ENCODE peak calls at places on chromosomes 12 and 14, in nine cellular contexts. R is AG04450, L is kidney, I is HCT116, H is HepG2, G is OCI-LY7, A is colonic mucosa, M is left ventricle myocardium inferior, Q is neural progenitor cell. O is an unnamed sample.

GRCh38 chr12:98709022-98709421 is 63.9 kb downstream of the APAF1 start:
- DNase-seq in R (no peak), L (no peak), I (no peak), H (no peak), G (no peak), A (no peak), M (no peak), Q (no peak), O (no peak)

GRCh38 chr12:56635539-56636117 is 5.5 kb upstream of the BAZ2A start:
- DNase-seq in R (no peak), L (no peak), I (no peak), H (no peak), G (peak), A (no peak), M (no peak), Q (peak), O (no peak)

GRCh38 chr14:22555573-22556011 is 33.4 kb downstream of the DAD1 start:
- DNase-seq in R (no peak), L (no peak), I (no peak), H (no peak), G (peak), A (no peak), M (no peak), Q (no peak), O (no peak)

GRCh38 chr12:64018524-64018923 is 174.0 kb downstream of the SRGAP1 start:
- DNase-seq in R (no peak), L (no peak), I (no peak), H (no peak), G (no peak), A (no peak), M (no peak), Q (no peak), O (no peak)

GRCh38 chr14:59438148-59438766 is 26.9 kb downstream of the GPR135 start:
- DNase-seq in R (no peak), L (no peak), I (no peak), H (no peak), G (no peak), A (no peak), M (no peak), Q (no peak), O (no peak)

GRCh38 chr14:81363746-81364400 is 36.3 kb downstream of the STON2 start:
- DNase-seq in R (no peak), L (no peak), I (no peak), H (no peak), G (peak), A (no peak), M (no peak), Q (no peak), O (peak)

GRCh38 chr12:54622463-54623183 is 12.1 kb downstream of the LACRT start:
- DNase-seq in R (no peak), L (no peak), I (no peak), H (no peak), G (no peak), A (no peak), M (no peak), Q (no peak), O (no peak)

GRCh38 chr12:121849211-121849610 is 9.4 kb downstream of the HPD start:
- DNase-seq in R (no peak), L (no peak), I (no peak), H (no peak), G (no peak), A (no peak), M (no peak), Q (no peak), O (no peak)

GRCh38 chr12:66130267-66131066 is at the start of gene LLPH:
- DNase-seq in R (peak), L (peak), I (peak), H (peak), G (peak), A (peak), M (peak), Q (peak), O (peak)

GRCh38 chr14:105118646-105119409 is 49.7 kb downstream of the JAG2 start:
- DNase-seq in R (no peak), L (no peak), I (no peak), H (no peak), G (no peak), A (no peak), M (no peak), Q (no peak), O (no peak)

GRCh38 chr14:60485057-60485599 is 735 bp downstream of the C14orf39 start:
- DNase-seq in R (no peak), L (no peak), I (no peak), H (no peak), G (no peak), A (no peak), M (no peak), Q (peak), O (no peak)

GRCh38 chr12:219891-220352 is 6.0 kb upstream of the SLC6A12 start:
- DNase-seq in R (no peak), L (peak), I (peak), H (peak), G (peak), A (peak), M (peak), Q (peak), O (no peak)

GRCh38 chr14:76958975-76959710 is 69.4 kb downstream of the IRF2BPL start:
- DNase-seq in R (no peak), L (peak), I (peak), H (peak), G (no peak), A (no peak), M (no peak), Q (no peak), O (no peak)

GRCh38 chr14:27075503-27075902 is 477.7 kb upstream of the NOVA1 start:
- DNase-seq in R (no peak), L (no peak), I (no peak), H (no peak), G (no peak), A (no peak), M (no peak), Q (no peak), O (no peak)

GRCh38 chr14:36344211-36344610 is 23.8 kb upstream of the MBIP start:
- DNase-seq in R (no peak), L (no peak), I (no peak), H (no peak), G (no peak), A (no peak), M (no peak), Q (no peak), O (no peak)

GRCh38 chr12:12786716-12787601 is 1.5 kb downstream of the APOLD1 start:
- DNase-seq in R (no peak), L (peak), I (no peak), H (peak), G (no peak), A (peak), M (peak), Q (peak), O (peak)
- TF ChIP-seq CTCF in R (no peak), L (peak), I (no peak), H (no peak), G (no peak), A (no peak), M (peak), Q (no peak), O (no peak)

GRCh38 chr14:103905861-103906456 is 22.3 kb upstream of the TDRD9 start:
- DNase-seq in R (no peak), L (peak), I (no peak), H (no peak), G (no peak), A (no peak), M (no peak), Q (peak), O (no peak)
- TF ChIP-seq CTCF in R (peak), L (no peak), I (no peak), H (peak), G (peak), A (no peak), M (no peak), Q (peak), O (peak)

GRCh38 chr14:92384461-92385133 is 61.6 kb downstream of the SLC24A4 start:
- DNase-seq in R (no peak), L (no peak), I (no peak), H (no peak), G (no peak), A (no peak), M (no peak), Q (no peak), O (no peak)

GRCh38 chr14:92385561-92385960 is 62.6 kb downstream of the SLC24A4 start:
- DNase-seq in R (no peak), L (no peak), I (no peak), H (no peak), G (no peak), A (no peak), M (no peak), Q (no peak), O (no peak)

GRCh38 chr14:92380131-92380530 is 57.2 kb downstream of the SLC24A4 start:
- DNase-seq in R (no peak), L (no peak), I (no peak), H (no peak), G (no peak), A (no peak), M (no peak), Q (peak), O (no peak)

GRCh38 chr14:92380582-92380981 is 57.6 kb downstream of the SLC24A4 start:
- DNase-seq in R (no peak), L (no peak), I (no peak), H (no peak), G (no peak), A (no peak), M (no peak), Q (no peak), O (no peak)

DNA sequence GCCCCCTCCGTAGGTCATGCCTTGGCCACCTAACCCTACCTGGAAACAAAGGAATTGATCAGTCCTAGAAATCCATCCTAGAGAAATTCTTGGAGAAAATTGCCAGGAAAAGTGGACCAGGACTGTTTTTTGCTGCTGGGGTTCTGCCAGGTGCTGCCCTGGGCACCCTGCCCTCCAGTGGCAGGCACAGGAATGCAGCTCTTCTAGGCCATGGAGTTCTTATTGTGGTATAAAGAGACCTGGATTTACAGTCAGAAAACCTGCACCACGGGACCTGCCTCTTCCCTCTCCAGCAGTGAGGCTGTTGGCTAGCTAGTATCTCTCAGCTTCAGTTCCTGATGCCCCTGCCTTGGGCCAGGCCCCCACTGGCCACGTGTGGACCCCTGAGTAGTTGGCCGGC is 59.7 kb downstream of the SLC24A4 start:
- DNase-seq in R (no peak), L (no peak), I (no peak), H (no peak), G (no peak), A (no peak), M (no peak), Q (peak), O (no peak)
- TF ChIP-seq CTCF in R (no peak), L (no peak), I (peak), H (peak), G (peak), A (no peak), M (peak), Q (peak), O (peak)

GRCh38 chr12:33514893-33515292 is 75.3 kb upstream of the SYT10 start:
- DNase-seq in R (no peak), L (no peak), I (no peak), H (no peak), G (no peak), A (no peak), M (no peak), Q (peak), O (no peak)
- TF ChIP-seq CTCF in R (no peak), L (no peak), I (no peak), H (peak), G (peak), A (no peak), M (no peak), Q (peak), O (no peak)